ENCODE peak calls at places on chromosome 17, in six cellular contexts. V is fibroblast of the conjunctiva, D is foreskin melanocyte, K is GDM1, H is choroid plexus epithelial cell, F is foreskin keratinocyte. L is an unnamed sample.

GRCh38 chr17:72416054-72416691 is 295.4 kb downstream of the SOX9 start:
- DNase-seq in V (no peak), D (no peak), K (no peak), H (no peak), F (peak; percentile 95), L (peak; percentile 96)

GRCh38 chr17:969767-970387 is 9.7 kb downstream of the NXN start:
- DNase-seq in V (no peak), D (no peak), K (no peak), H (no peak), F (peak; percentile 66), L (peak; percentile 58)

GRCh38 chr17:27654136-27654535 is 23.1 kb downstream of the LGALS9 start:
- DNase-seq in V (no peak), D (no peak), K (no peak), H (no peak), F (no peak), L (no peak)

GRCh38 chr17:49101054-49101534 is 31.5 kb upstream of the B4GALNT2 start:
- DNase-seq in V (no peak), D (no peak), K (no peak), H (peak; percentile 60), F (peak; percentile 96), L (peak; percentile 49)

GRCh38 chr17:74513987-74514631 is 17.2 kb downstream of the CD300LB start:
- DNase-seq in V (peak; percentile 4), D (peak; percentile 21), K (no peak), H (peak; percentile 43), F (peak; percentile 39), L (peak; percentile 36)

GRCh38 chr17:32672701-32673100 is 185.9 kb downstream of the CDK5R1 start:
- DNase-seq in V (no peak), D (peak; percentile 35), K (no peak), H (no peak), F (no peak), L (no peak)

GRCh38 chr17:78716814-78717393 is 65.2 kb downstream of the CYTH1 start:
- DNase-seq in V (no peak), D (peak; percentile 48), K (no peak), H (peak; percentile 39), F (peak; percentile 30), L (peak; percentile 30)

GRCh38 chr17:82840431-82840831 is 609 bp upstream of the ZNF750 start:
- DNase-seq in V (no peak), D (no peak), K (no peak), H (no peak), F (peak; percentile 73), L (peak; percentile 27)

GRCh38 chr17:73625975-73626706 is 18.1 kb downstream of the SDK2 start:
- DNase-seq in V (no peak), D (no peak), K (no peak), H (no peak), F (peak; percentile 94), L (peak; percentile 55)

GRCh38 chr17:32929288-32929574 is 1.3 kb downstream of the TMEM98 start:
- DNase-seq in V (no peak), D (no peak), K (no peak), H (no peak), F (no peak), L (no peak)

GRCh38 chr17:4721203-4722135 is 9.8 kb upstream of the MED11 start:
- DNase-seq in V (no peak), D (no peak), K (no peak), H (peak; percentile 28), F (no peak), L (no peak)

GRCh38 chr17:59004338-59005111 is 102.2 kb downstream of the TRIM37 start:
- DNase-seq in V (peak; percentile 34), D (peak; percentile 49), K (peak; percentile 3), H (peak; percentile 76), F (peak; percentile 29), L (peak; percentile 42)

GRCh38 chr17:5179003-5179402 is 12.7 kb downstream of the ZNF594 start:
- DNase-seq in V (no peak), D (no peak), K (no peak), H (no peak), F (no peak), L (no peak)

GRCh38 chr17:13365331-13365730 is 236.4 kb downstream of the HS3ST3A1 start:
- DNase-seq in V (no peak), D (no peak), K (no peak), H (no peak), F (no peak), L (no peak)

GRCh38 chr17:35489944-35490343 is 41.4 kb upstream of the SLFN13 start:
- DNase-seq in V (no peak), D (no peak), K (no peak), H (no peak), F (no peak), L (no peak)

GRCh38 chr17:28598389-28598788 is 436 bp downstream of the SPAG5 start:
- DNase-seq in V (no peak), D (no peak), K (no peak), H (no peak), F (no peak), L (no peak)

GRCh38 chr17:28901866-28902818 is 737 bp downstream of the DHRS13 start:
- DNase-seq in V (no peak), D (no peak), K (no peak), H (no peak), F (no peak), L (peak; percentile 24)

GRCh38 chr17:81809556-81809998 is 5.6 kb downstream of the GCGR start:
- DNase-seq in V (no peak), D (no peak), K (no peak), H (no peak), F (no peak), L (no peak)

GRCh38 chr17:68759343-68760140 is 158.4 kb upstream of the FAM20A start:
- DNase-seq in V (peak; percentile 94), D (peak; percentile 85), K (peak; percentile 81), H (peak; percentile 97), F (peak; percentile 77), L (peak; percentile 89)

GRCh38 chr17:54256530-54256929 is 433.8 kb downstream of the KIF2B start:
- DNase-seq in V (no peak), D (no peak), K (no peak), H (no peak), F (no peak), L (no peak)

GRCh38 chr17:76707985-76708807 is 2.6 kb downstream of the MXRA7 start:
- DNase-seq in V (no peak), D (no peak), K (no peak), H (no peak), F (no peak), L (no peak)

GRCh38 chr17:76442341-76443338 is 10.3 kb downstream of the UBE2O start:
- DNase-seq in V (no peak), D (no peak), K (no peak), H (peak; percentile 54), F (no peak), L (no peak)

GRCh38 chr17:64661981-64662773 is at the start of gene SMURF2:
- DNase-seq in V (no peak), D (peak; percentile 35), K (peak; percentile 73), H (peak; percentile 55), F (peak; percentile 79), L (peak; percentile 82)

GRCh38 chr17:77208217-77208808 is 67.5 kb downstream of the SEC14L1 start:
- DNase-seq in V (peak; percentile 16), D (peak; percentile 62), K (no peak), H (peak; percentile 87), F (no peak), L (no peak)

GRCh38 chr17:42414782-42415409 is 8.2 kb downstream of the CAVIN1 start:
- DNase-seq in V (no peak), D (no peak), K (peak; percentile 90), H (no peak), F (no peak), L (no peak)

GRCh38 chr17:79986441-79987186 is 49.1 kb downstream of the TBC1D16 start:
- DNase-seq in V (no peak), D (no peak), K (no peak), H (peak; percentile 84), F (no peak), L (no peak)

L was measured in RWPE1.